ENCODE peak calls at places on chromosome X, in ten cellular contexts. I is OCI-LY7, B is neural progenitor cell, D is hepatocyte, Q is fibroblast of lung, A is GM23248, N is A549, P is DND-41, V is IMR-90, Y is endothelial cell of umbilical vein. F is an unnamed sample.

GRCh38 chrX:1384738-1385250 is 7.1 kb downstream of the SLC25A6 start:
- DNase-seq in I (no peak), B (no peak), D (no peak), Q (no peak), A (no peak), N (no peak), P (peak), V (no peak), Y (no peak), F (peak)

GRCh38 chrX:95885074-95885473 is 799.6 kb upstream of the DIAPH2 start:
- DNase-seq in I (no peak), B (no peak), D (peak), Q (peak), A (no peak), N (no peak), P (no peak), V (no peak), Y (peak), F (no peak)

GRCh38 chrX:123846598-123847038 is 13.2 kb upstream of the XIAP start:
- DNase-seq in I (no peak), B (no peak), D (no peak), Q (peak), A (peak), N (peak), P (no peak), V (peak), Y (no peak), F (no peak)

GRCh38 chrX:14872355-14872754 is 514 bp downstream of the FANCB start:
- DNase-seq in I (peak), B (no peak), D (no peak), Q (no peak), A (peak), N (no peak), P (peak), V (no peak), Y (no peak), F (peak)

GRCh38 chrX:12548746-12549145 is 242.5 kb upstream of the PRPS2 start:
- DNase-seq in I (peak), B (peak), D (peak), Q (peak), A (peak), N (peak), P (peak), V (peak), Y (peak), F (no peak)

GRCh38 chrX:107025538-107025937 is 25.5 kb upstream of the MORC4 start:
- DNase-seq in I (peak), B (peak), D (peak), Q (peak), A (peak), N (peak), P (no peak), V (peak), Y (peak), F (peak)

GRCh38 chrX:18440835-18441234 is 15.4 kb downstream of the CDKL5 start:
- DNase-seq in I (no peak), B (no peak), D (no peak), Q (no peak), A (no peak), N (no peak), P (no peak), V (no peak), Y (no peak), F (no peak)

GRCh38 chrX:47502591-47503222 is 19.7 kb upstream of the ZNF41 start:
- DNase-seq in I (no peak), B (no peak), D (no peak), Q (peak), A (peak), N (no peak), P (no peak), V (peak), Y (no peak), F (no peak)

GRCh38 chrX:102129473-102129872 is 4.0 kb downstream of the TCEAL2 start:
- DNase-seq in I (peak), B (no peak), D (no peak), Q (peak), A (peak), N (no peak), P (no peak), V (peak), Y (peak), F (no peak)

GRCh38 chrX:147912093-147912801 is 528 bp downstream of the FMR1 start:
- DNase-seq in I (peak), B (peak), D (peak), Q (peak), A (peak), N (peak), P (peak), V (peak), Y (peak), F (peak)

GRCh38 chrX:52995974-52996304 is 37.6 kb upstream of the FAM156A start:
- DNase-seq in I (no peak), B (no peak), D (no peak), Q (no peak), A (no peak), N (no peak), P (no peak), V (no peak), Y (no peak), F (no peak)

GRCh38 chrX:24659106-24659505 is 12.0 kb upstream of the PCYT1B start:
- DNase-seq in I (no peak), B (no peak), D (no peak), Q (no peak), A (no peak), N (no peak), P (no peak), V (no peak), Y (no peak), F (no peak)

GRCh38 chrX:15674514-15674898 is 9.9 kb upstream of the CLTRN start:
- DNase-seq in I (peak), B (peak), D (peak), Q (peak), A (peak), N (peak), P (no peak), V (peak), Y (no peak), F (peak)

GRCh38 chrX:13345037-13345436 is 25.2 kb upstream of the ATXN3L start:
- DNase-seq in I (peak), B (no peak), D (no peak), Q (no peak), A (no peak), N (no peak), P (no peak), V (no peak), Y (no peak), F (no peak)

GRCh38 chrX:31543565-31544125 is 471.8 kb upstream of the FTHL17 start:
- DNase-seq in I (no peak), B (no peak), D (no peak), Q (no peak), A (no peak), N (no peak), P (no peak), V (no peak), Y (no peak), F (no peak)

GRCh38 chrX:21708116-21708515 is 49.8 kb downstream of the SMPX start:
- DNase-seq in I (no peak), B (no peak), D (no peak), Q (peak), A (peak), N (no peak), P (no peak), V (no peak), Y (no peak), F (no peak)

GRCh38 chrX:151870603-151871002 is 42.1 kb upstream of the MAGEA4 start:
- DNase-seq in I (no peak), B (no peak), D (no peak), Q (peak), A (peak), N (peak), P (no peak), V (peak), Y (peak), F (no peak)
- H3K4me2 ChIP-seq in I (no peak), B (no peak), D (no peak), Q (peak), A (peak), N (peak), P (no peak), V (peak), Y (peak), F (no peak)

DNA sequence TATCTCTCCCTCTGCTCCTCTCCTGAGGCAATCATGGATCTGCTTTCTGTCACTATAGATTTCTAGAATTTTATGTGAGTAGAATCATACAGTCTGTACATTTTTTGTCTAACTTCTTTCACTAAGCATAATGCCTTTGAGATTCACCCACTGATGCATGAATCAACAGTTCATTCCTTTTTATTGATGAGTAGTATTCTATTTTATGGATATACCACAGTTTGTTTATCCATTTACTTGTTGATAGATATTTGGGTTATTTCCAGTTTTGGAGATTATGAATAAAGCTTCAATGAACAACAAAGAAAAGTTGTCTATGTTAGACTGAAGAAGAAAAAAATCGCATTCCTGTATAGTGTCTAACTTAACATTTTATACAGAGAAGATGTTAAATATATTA is 30.5 kb downstream of the PHKA1 start:
- DNase-seq in I (no peak), B (no peak), D (no peak), Q (no peak), A (no peak), N (no peak), P (no peak), V (no peak), Y (no peak), F (no peak)
- H3K4me2 ChIP-seq in I (no peak), B (no peak), D (no peak), Q (no peak), A (no peak), N (no peak), P (no peak), V (no peak), Y (no peak), F (no peak)

GRCh38 chrX:103793541-103793932 is 16.9 kb downstream of the PLP1 start:
- DNase-seq in I (no peak), B (no peak), D (no peak), Q (no peak), A (peak), N (no peak), P (no peak), V (peak), Y (no peak), F (no peak)

GRCh38 chrX:103791233-103791632 is 14.6 kb downstream of the PLP1 start:
- DNase-seq in I (no peak), B (peak), D (no peak), Q (no peak), A (peak), N (no peak), P (no peak), V (peak), Y (no peak), F (no peak)

GRCh38 chrX:103794117-103794516 is 17.5 kb downstream of the PLP1 start:
- DNase-seq in I (no peak), B (no peak), D (no peak), Q (no peak), A (peak), N (no peak), P (no peak), V (peak), Y (no peak), F (no peak)

GRCh38 chrX:103791826-103792458 is 15.3 kb downstream of the PLP1 start:
- DNase-seq in I (no peak), B (no peak), D (no peak), Q (no peak), A (peak), N (no peak), P (no peak), V (peak), Y (peak), F (no peak)

DNA sequence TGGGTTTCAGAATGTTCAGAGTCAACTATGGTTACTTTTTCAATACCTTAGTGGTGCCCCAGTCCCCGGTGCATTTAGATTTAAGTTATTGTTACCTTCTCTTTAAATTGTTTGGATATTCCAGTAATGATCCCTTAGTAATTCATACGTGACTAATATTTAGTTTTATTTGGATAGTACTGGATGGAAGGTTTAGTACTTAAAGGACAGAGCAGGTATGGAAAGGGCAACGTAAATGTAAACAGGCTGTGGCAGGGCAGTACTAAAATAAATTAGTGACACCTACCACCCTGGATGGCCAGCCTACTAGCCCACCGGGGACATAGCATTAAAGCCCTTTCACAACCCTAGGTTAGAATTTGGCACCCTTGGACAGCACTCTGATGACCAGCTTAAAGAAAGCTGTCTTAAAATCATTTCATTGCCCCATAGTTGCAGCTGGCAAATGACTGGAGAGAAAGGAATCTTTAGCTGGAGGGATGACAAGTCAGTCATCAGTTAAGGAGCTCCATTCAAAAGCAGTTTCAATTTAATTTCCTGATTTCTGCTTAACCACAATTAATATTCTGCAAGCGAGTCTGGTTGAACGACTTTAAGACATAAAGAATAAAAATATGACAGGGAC is 16.4 kb downstream of the PLP1 start:
- DNase-seq in I (no peak), B (no peak), D (no peak), Q (peak), A (peak), N (no peak), P (no peak), V (peak), Y (no peak), F (no peak)
- H3K4me2 ChIP-seq in I (no peak), B (peak), D (no peak), Q (peak), A (peak), N (no peak), P (no peak), V (peak), Y (no peak), F (no peak)

DNA sequence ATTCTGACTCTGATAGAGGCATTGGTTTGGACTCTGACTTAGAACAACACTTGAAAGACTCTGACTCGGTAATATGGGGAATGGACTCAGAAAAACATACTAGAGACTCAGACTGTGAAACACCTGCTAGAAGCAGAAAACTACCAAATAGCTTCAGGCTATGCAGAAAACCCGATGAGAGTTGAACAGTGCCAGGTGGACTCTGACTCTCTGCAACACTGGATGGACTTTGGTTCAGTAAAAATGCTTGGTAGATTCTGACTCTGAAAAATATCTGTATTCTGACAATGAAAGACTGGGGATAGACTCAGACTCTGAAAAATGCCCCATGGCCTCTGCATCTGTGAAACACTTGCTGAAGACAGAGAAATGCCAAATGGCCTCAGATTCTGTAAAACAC is 215.1 kb upstream of the HDX start:
- DNase-seq in I (no peak), B (no peak), D (no peak), Q (no peak), A (no peak), N (no peak), P (no peak), V (no peak), Y (no peak), F (no peak)
- H3K4me2 ChIP-seq in I (peak), B (no peak), D (no peak), Q (no peak), A (no peak), N (no peak), P (no peak), V (no peak), Y (no peak), F (no peak)

GRCh38 chrX:72461288-72461687 is 111.4 kb downstream of the HDAC8 start:
- DNase-seq in I (no peak), B (no peak), D (no peak), Q (no peak), A (no peak), N (no peak), P (no peak), V (no peak), Y (no peak), F (no peak)
- H3K4me2 ChIP-seq in I (no peak), B (no peak), D (no peak), Q (no peak), A (no peak), N (no peak), P (no peak), V (no peak), Y (no peak), F (no peak)

GRCh38 chrX:82764521-82764920 is 743.6 kb upstream of the POU3F4 start:
- DNase-seq in I (no peak), B (no peak), D (no peak), Q (no peak), A (no peak), N (no peak), P (no peak), V (no peak), Y (no peak), F (no peak)
- H3K4me2 ChIP-seq in I (no peak), B (no peak), D (no peak), Q (no peak), A (no peak), N (peak), P (no peak), V (no peak), Y (peak), F (no peak)

DNA sequence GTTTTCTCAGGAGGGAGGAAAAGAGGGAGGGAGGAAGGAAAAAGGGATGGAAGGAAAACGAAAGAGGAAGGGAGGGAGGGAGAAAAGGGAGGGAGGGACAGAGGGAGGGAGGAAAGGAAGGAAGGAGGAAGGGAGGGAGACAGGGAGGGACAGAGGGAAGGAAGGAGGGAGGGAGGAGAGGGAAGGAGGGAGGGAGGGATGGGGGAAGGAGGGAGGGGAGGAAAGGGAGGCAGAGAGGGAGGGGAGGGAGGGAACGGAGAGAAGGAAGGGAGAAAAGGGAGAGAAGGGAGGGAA is 15.4 kb downstream of the DHRSX start:
- DNase-seq in I (no peak), B (no peak), D (no peak), Q (peak), A (no peak), N (no peak), P (no peak), V (peak), Y (no peak), F (no peak)
- H3K4me2 ChIP-seq in I (no peak), B (no peak), D (no peak), Q (peak), A (peak), N (no peak), P (no peak), V (peak), Y (no peak), F (no peak)

F was measured in K562.